ENCODE peak calls at places on chromosome 1, in nine cellular contexts. One of them, this sample, is unnamed.

GRCh38 chr1:167173516-167174184 is 47.0 kb upstream of the POU2F1 start:
- DNase-seq in A673: peak; percentile 87
- DNase-seq in right atrium auricular region: no peak
- DNase-seq in AG04450: no peak
- DNase-seq in CD8-positive, alpha-beta T cell: no peak
- DNase-seq in left ventricle myocardium inferior: no peak
- DNase-seq in pancreas: no peak
- DNase-seq in fibroblast of mammary gland: peak; percentile 29
- DNase-seq in fibroblast of pulmonary artery: no peak
- DNase-seq in this sample: no peak

GRCh38 chr1:54118704-54119103 is 34.1 kb downstream of the CDCP2 start:
- DNase-seq in A673: no peak
- DNase-seq in CD8-positive, alpha-beta T cell: no peak
- DNase-seq in fibroblast of mammary gland: peak; percentile 74
- DNase-seq in fibroblast of pulmonary artery: peak; percentile 39
- DNase-seq in left ventricle myocardium inferior: no peak
- DNase-seq in AG04450: no peak
- DNase-seq in right atrium auricular region: no peak
- DNase-seq in pancreas: no peak
- DNase-seq in this sample: no peak

GRCh38 chr1:163410073-163410522 is 88.3 kb downstream of the NUF2 start:
- DNase-seq in A673: peak; percentile 91
- DNase-seq in fibroblast of pulmonary artery: peak; percentile 71
- DNase-seq in right atrium auricular region: no peak
- DNase-seq in pancreas: no peak
- DNase-seq in left ventricle myocardium inferior: no peak
- DNase-seq in fibroblast of mammary gland: peak; percentile 62
- DNase-seq in AG04450: peak; percentile 2
- DNase-seq in CD8-positive, alpha-beta T cell: peak; percentile 3
- DNase-seq in this sample: peak; percentile 15

GRCh38 chr1:177907000-177907399 is 62.9 kb downstream of the SEC16B start:
- DNase-seq in A673: peak; percentile 18
- DNase-seq in left ventricle myocardium inferior: no peak
- DNase-seq in pancreas: no peak
- DNase-seq in fibroblast of pulmonary artery: no peak
- DNase-seq in fibroblast of mammary gland: no peak
- DNase-seq in right atrium auricular region: no peak
- DNase-seq in CD8-positive, alpha-beta T cell: no peak
- DNase-seq in AG04450: no peak
- DNase-seq in this sample: no peak

GRCh38 chr1:161214374-161214773 is 721 bp upstream of the FCER1G start:
- DNase-seq in fibroblast of pulmonary artery: no peak
- DNase-seq in A673: no peak
- DNase-seq in pancreas: no peak
- DNase-seq in right atrium auricular region: no peak
- DNase-seq in fibroblast of mammary gland: no peak
- DNase-seq in CD8-positive, alpha-beta T cell: no peak
- DNase-seq in left ventricle myocardium inferior: no peak
- DNase-seq in AG04450: no peak
- DNase-seq in this sample: no peak

GRCh38 chr1:42943728-42944127 is 14.9 kb downstream of the SLC2A1 start:
- DNase-seq in CD8-positive, alpha-beta T cell: no peak
- DNase-seq in fibroblast of pulmonary artery: no peak
- DNase-seq in pancreas: no peak
- DNase-seq in right atrium auricular region: no peak
- DNase-seq in fibroblast of mammary gland: no peak
- DNase-seq in A673: no peak
- DNase-seq in left ventricle myocardium inferior: no peak
- DNase-seq in AG04450: no peak
- DNase-seq in this sample: no peak

GRCh38 chr1:179953974-179954493 is 576 bp upstream of the CEP350 start:
- DNase-seq in fibroblast of pulmonary artery: peak; percentile 65
- DNase-seq in right atrium auricular region: peak; percentile 60
- DNase-seq in fibroblast of mammary gland: peak; percentile 61
- DNase-seq in AG04450: peak; percentile 20
- DNase-seq in A673: peak; percentile 61
- DNase-seq in CD8-positive, alpha-beta T cell: no peak
- DNase-seq in left ventricle myocardium inferior: no peak
- DNase-seq in pancreas: no peak
- DNase-seq in this sample: peak; percentile 39

GRCh38 chr1:94579876-94580294 is 38.3 kb upstream of the F3 start:
- DNase-seq in pancreas: no peak
- DNase-seq in fibroblast of pulmonary artery: peak; percentile 85
- DNase-seq in left ventricle myocardium inferior: no peak
- DNase-seq in AG04450: peak; percentile 96
- DNase-seq in CD8-positive, alpha-beta T cell: no peak
- DNase-seq in fibroblast of mammary gland: peak; percentile 87
- DNase-seq in A673: peak; percentile 17
- DNase-seq in right atrium auricular region: no peak
- DNase-seq in this sample: peak; percentile 61

GRCh38 chr1:64917328-64917861 is 49.0 kb downstream of the JAK1 start:
- DNase-seq in left ventricle myocardium inferior: peak; percentile 45
- DNase-seq in CD8-positive, alpha-beta T cell: no peak
- DNase-seq in fibroblast of pulmonary artery: peak; percentile 98
- DNase-seq in A673: peak; percentile 92
- DNase-seq in right atrium auricular region: peak; percentile 87
- DNase-seq in fibroblast of mammary gland: peak; percentile 99
- DNase-seq in pancreas: peak; percentile 35
- DNase-seq in AG04450: peak; percentile 97
- DNase-seq in this sample: peak; percentile 97

GRCh38 chr1:236480758-236481436 is 42.9 kb upstream of the LGALS8 start:
- DNase-seq in AG04450: no peak
- DNase-seq in A673: no peak
- DNase-seq in pancreas: peak; percentile 10
- DNase-seq in fibroblast of mammary gland: no peak
- DNase-seq in right atrium auricular region: no peak
- DNase-seq in CD8-positive, alpha-beta T cell: no peak
- DNase-seq in fibroblast of pulmonary artery: no peak
- DNase-seq in left ventricle myocardium inferior: no peak
- DNase-seq in this sample: no peak

GRCh38 chr1:44220001-44220751 is 6.9 kb downstream of the DMAP1 start:
- DNase-seq in fibroblast of mammary gland: peak; percentile 95
- DNase-seq in A673: no peak
- DNase-seq in left ventricle myocardium inferior: no peak
- DNase-seq in right atrium auricular region: no peak
- DNase-seq in AG04450: peak; percentile 54
- DNase-seq in fibroblast of pulmonary artery: no peak
- DNase-seq in pancreas: no peak
- DNase-seq in CD8-positive, alpha-beta T cell: no peak
- DNase-seq in this sample: no peak

GRCh38 chr1:51736702-51737101 is 119.8 kb downstream of the OSBPL9 start:
- DNase-seq in AG04450: peak; percentile 8
- DNase-seq in fibroblast of mammary gland: peak; percentile 79
- DNase-seq in fibroblast of pulmonary artery: peak; percentile 92
- DNase-seq in A673: peak; percentile 54
- DNase-seq in left ventricle myocardium inferior: no peak
- DNase-seq in right atrium auricular region: no peak
- DNase-seq in CD8-positive, alpha-beta T cell: no peak
- DNase-seq in pancreas: no peak
- DNase-seq in this sample: peak; percentile 87

GRCh38 chr1:241274693-241275092 is 82.3 kb downstream of the RGS7 start:
- DNase-seq in right atrium auricular region: no peak
- DNase-seq in pancreas: no peak
- DNase-seq in left ventricle myocardium inferior: no peak
- DNase-seq in AG04450: no peak
- DNase-seq in fibroblast of pulmonary artery: no peak
- DNase-seq in fibroblast of mammary gland: no peak
- DNase-seq in A673: no peak
- DNase-seq in CD8-positive, alpha-beta T cell: no peak
- DNase-seq in this sample: no peak

GRCh38 chr1:236608930-236609726 is 4.8 kb upstream of the HEATR1 start:
- DNase-seq in left ventricle myocardium inferior: peak; percentile 42
- DNase-seq in right atrium auricular region: no peak
- DNase-seq in A673: peak; percentile 77
- DNase-seq in fibroblast of pulmonary artery: peak; percentile 81
- DNase-seq in fibroblast of mammary gland: peak; percentile 64
- DNase-seq in pancreas: peak; percentile 66
- DNase-seq in CD8-positive, alpha-beta T cell: no peak
- DNase-seq in AG04450: no peak
- DNase-seq in this sample: no peak

GRCh38 chr1:243216741-243217140 is 38.3 kb downstream of the CEP170 start:
- DNase-seq in right atrium auricular region: no peak
- DNase-seq in A673: no peak
- DNase-seq in CD8-positive, alpha-beta T cell: no peak
- DNase-seq in left ventricle myocardium inferior: no peak
- DNase-seq in pancreas: no peak
- DNase-seq in AG04450: no peak
- DNase-seq in fibroblast of pulmonary artery: no peak
- DNase-seq in fibroblast of mammary gland: peak; percentile 36
- DNase-seq in this sample: no peak

GRCh38 chr1:41650176-41650519 is 165.7 kb upstream of the EDN2 start:
- DNase-seq in right atrium auricular region: peak; percentile 69
- DNase-seq in fibroblast of mammary gland: peak; percentile 22
- DNase-seq in fibroblast of pulmonary artery: no peak
- DNase-seq in CD8-positive, alpha-beta T cell: no peak
- DNase-seq in AG04450: no peak
- DNase-seq in A673: peak; percentile 91
- DNase-seq in pancreas: no peak
- DNase-seq in left ventricle myocardium inferior: no peak
- DNase-seq in this sample: no peak

GRCh38 chr1:57133686-57134085 is 167.9 kb upstream of the C8B start:
- DNase-seq in left ventricle myocardium inferior: no peak
- DNase-seq in fibroblast of pulmonary artery: no peak
- DNase-seq in fibroblast of mammary gland: peak; percentile 30
- DNase-seq in CD8-positive, alpha-beta T cell: no peak
- DNase-seq in AG04450: no peak
- DNase-seq in pancreas: no peak
- DNase-seq in A673: no peak
- DNase-seq in right atrium auricular region: no peak
- DNase-seq in this sample: no peak

GRCh38 chr1:82706741-82707140 is 906.0 kb downstream of the ADGRL2 start:
- DNase-seq in fibroblast of mammary gland: no peak
- DNase-seq in A673: no peak
- DNase-seq in right atrium auricular region: no peak
- DNase-seq in fibroblast of pulmonary artery: peak; percentile 9
- DNase-seq in pancreas: no peak
- DNase-seq in AG04450: no peak
- DNase-seq in left ventricle myocardium inferior: no peak
- DNase-seq in CD8-positive, alpha-beta T cell: no peak
- DNase-seq in this sample: no peak

GRCh38 chr1:5349526-5349925 is 642.7 kb downstream of the NPHP4 start:
- DNase-seq in left ventricle myocardium inferior: no peak
- DNase-seq in fibroblast of mammary gland: no peak
- DNase-seq in CD8-positive, alpha-beta T cell: no peak
- DNase-seq in fibroblast of pulmonary artery: no peak
- DNase-seq in AG04450: no peak
- DNase-seq in right atrium auricular region: no peak
- DNase-seq in A673: no peak
- DNase-seq in pancreas: no peak
- DNase-seq in this sample: no peak

GRCh38 chr1:34188985-34189384 is 12.3 kb downstream of the C1orf94 start:
- DNase-seq in fibroblast of mammary gland: no peak
- DNase-seq in A673: no peak
- DNase-seq in pancreas: no peak
- DNase-seq in AG04450: no peak
- DNase-seq in fibroblast of pulmonary artery: no peak
- DNase-seq in left ventricle myocardium inferior: no peak
- DNase-seq in right atrium auricular region: no peak
- DNase-seq in CD8-positive, alpha-beta T cell: no peak
- DNase-seq in this sample: no peak
- H3K4me3 ChIP-seq in fibroblast of mammary gland: no peak overlapping the region
- H3K4me3 ChIP-seq in A673: no peak overlapping the region
- H3K4me3 ChIP-seq in pancreas: no peak overlapping the region
- H3K4me3 ChIP-seq in AG04450: no peak overlapping the region
- H3K4me3 ChIP-seq in fibroblast of pulmonary artery: no peak overlapping the region
- H3K4me3 ChIP-seq in left ventricle myocardium inferior: no peak overlapping the region
- H3K4me3 ChIP-seq in right atrium auricular region: no peak overlapping the region
- H3K4me3 ChIP-seq in CD8-positive, alpha-beta T cell: no peak overlapping the region
- H3K4me3 ChIP-seq in this sample: no peak overlapping the region

GRCh38 chr1:154325583-154326545 is 539 bp downstream of the ATP8B2 start:
- DNase-seq in fibroblast of pulmonary artery: peak; percentile 87
- DNase-seq in AG04450: peak; percentile 73
- DNase-seq in left ventricle myocardium inferior: peak; percentile 63
- DNase-seq in CD8-positive, alpha-beta T cell: no peak
- DNase-seq in fibroblast of mammary gland: peak; percentile 88
- DNase-seq in right atrium auricular region: peak; percentile 76
- DNase-seq in pancreas: peak; percentile 43
- DNase-seq in A673: peak; percentile 84
- DNase-seq in this sample: no peak
- TF ChIP-seq CTCF in fibroblast of pulmonary artery: peak; percentile 65
- TF ChIP-seq CTCF in AG04450: peak; percentile 78
- TF ChIP-seq CTCF in left ventricle myocardium inferior: peak; percentile 65
- TF ChIP-seq CTCF in CD8-positive, alpha-beta T cell: peak; percentile 8
- TF ChIP-seq CTCF in fibroblast of mammary gland: peak; percentile 64
- TF ChIP-seq CTCF in right atrium auricular region: peak; percentile 65
- TF ChIP-seq CTCF in pancreas: peak; percentile 18
- TF ChIP-seq CTCF in A673: peak; percentile 61
- TF ChIP-seq CTCF in this sample: peak; percentile 58

DNA sequence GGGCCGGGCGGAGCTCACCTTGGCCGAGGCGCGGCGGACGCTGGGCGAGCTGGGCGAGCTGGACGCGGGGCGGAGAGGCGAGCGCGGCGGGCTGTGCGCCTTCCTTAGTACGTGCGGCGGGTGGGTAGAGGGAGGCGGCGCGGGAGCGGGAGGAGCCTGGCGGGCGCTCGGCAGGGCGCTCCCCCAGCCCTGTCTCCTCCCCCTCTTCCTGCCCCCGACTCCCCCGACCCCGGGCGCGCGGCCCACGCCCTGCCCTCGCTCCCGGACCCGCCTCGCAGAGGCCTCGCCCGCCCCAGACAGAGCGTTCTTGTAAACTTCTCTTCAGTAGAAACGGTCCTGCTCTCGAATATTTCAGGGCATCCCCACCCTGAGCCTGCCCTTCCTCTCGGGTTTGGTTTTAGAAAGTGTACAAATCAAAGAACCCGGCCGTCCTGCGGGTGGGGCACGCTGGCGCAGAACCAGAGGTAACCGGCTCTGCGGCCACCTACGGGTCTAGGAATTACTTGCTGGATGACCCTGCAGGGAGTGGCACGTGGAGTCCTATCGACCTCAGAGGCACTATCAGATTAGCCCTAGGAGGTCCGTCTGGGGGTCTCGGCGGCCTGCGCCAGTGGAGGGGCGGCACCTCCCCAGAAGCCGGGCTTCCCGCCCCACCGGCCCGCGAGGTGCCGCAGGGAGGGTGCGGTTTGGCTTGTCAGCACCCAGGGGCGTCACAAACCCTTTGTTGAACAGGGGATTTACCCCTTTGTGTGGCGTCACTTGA is at the start of gene S100A10:
- DNase-seq in A673: no peak
- DNase-seq in right atrium auricular region: peak; percentile 88
- DNase-seq in AG04450: no peak
- DNase-seq in CD8-positive, alpha-beta T cell: peak; percentile 77
- DNase-seq in left ventricle myocardium inferior: peak; percentile 85
- DNase-seq in fibroblast of pulmonary artery: peak; percentile 70
- DNase-seq in pancreas: peak; percentile 65
- DNase-seq in fibroblast of mammary gland: peak; percentile 72
- DNase-seq in this sample: no peak
- H3K4me3 ChIP-seq in A673: peak within 1 kb of the TSS; percentile 65
- H3K4me3 ChIP-seq in right atrium auricular region: peak within 1 kb of the TSS; percentile 88
- H3K4me3 ChIP-seq in AG04450: peak within 1 kb of the TSS; percentile 94
- H3K4me3 ChIP-seq in CD8-positive, alpha-beta T cell: peak within 1 kb of the TSS; percentile 94
- H3K4me3 ChIP-seq in left ventricle myocardium inferior: peak within 1 kb of the TSS; percentile 94
- H3K4me3 ChIP-seq in fibroblast of pulmonary artery: peak within 1 kb of the TSS; percentile 90
- H3K4me3 ChIP-seq in pancreas: peak within 1 kb of the TSS; percentile 53
- H3K4me3 ChIP-seq in fibroblast of mammary gland: peak within 1 kb of the TSS; percentile 66
- H3K4me3 ChIP-seq in this sample: peak within 1 kb of the TSS; percentile 98

DNA sequence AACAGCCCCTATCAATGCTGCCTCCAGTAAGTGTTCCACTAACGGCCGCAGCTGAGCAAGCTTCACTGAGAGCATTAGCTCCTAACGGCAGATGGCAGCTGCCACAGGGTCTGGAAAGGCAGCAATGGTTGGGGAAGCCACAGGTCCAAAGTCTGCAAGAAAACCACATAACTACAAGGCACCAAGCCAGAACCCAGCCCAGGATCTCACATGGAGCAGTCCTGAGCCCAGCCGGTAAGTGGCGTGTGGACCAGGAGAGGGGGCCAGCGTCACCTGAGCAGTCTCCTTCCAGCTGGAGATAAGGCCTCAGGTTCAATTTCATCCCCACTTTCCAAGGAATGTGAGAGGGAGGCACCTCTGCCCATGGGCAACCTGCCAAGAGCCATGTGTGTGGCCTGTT is 13.2 kb downstream of the SYT2 start:
- DNase-seq in left ventricle myocardium inferior: no peak
- DNase-seq in fibroblast of mammary gland: no peak
- DNase-seq in CD8-positive, alpha-beta T cell: no peak
- DNase-seq in fibroblast of pulmonary artery: no peak
- DNase-seq in pancreas: peak; percentile 67
- DNase-seq in A673: no peak
- DNase-seq in right atrium auricular region: no peak
- DNase-seq in AG04450: no peak
- DNase-seq in this sample: no peak
- TF ChIP-seq CTCF in left ventricle myocardium inferior: no peak
- TF ChIP-seq CTCF in fibroblast of mammary gland: no peak
- TF ChIP-seq CTCF in CD8-positive, alpha-beta T cell: no peak
- TF ChIP-seq CTCF in fibroblast of pulmonary artery: no peak
- TF ChIP-seq CTCF in pancreas: no peak
- TF ChIP-seq CTCF in A673: no peak
- TF ChIP-seq CTCF in right atrium auricular region: no peak
- TF ChIP-seq CTCF in AG04450: no peak
- TF ChIP-seq CTCF in this sample: peak; percentile 30